ENCODE peak calls at places on chromosomes 3 and 15, in eight cellular contexts. V, C, O, J, N, L, A and U are unnamed samples.

GRCh38 chr3:101695779-101696372 is 9.4 kb upstream of the RPL24 start:
- DNase-seq in O (peak; percentile 55), N (no peak), V (peak; percentile 51), J (no peak), C (no peak), A (no peak), L (no peak), U (peak; percentile 88)

GRCh38 chr3:15563190-15563589 is 38.2 kb downstream of the HACL1 start:
- DNase-seq in L (no peak), J (no peak), C (no peak), A (no peak), N (no peak), O (peak; percentile 10), V (no peak), U (no peak)

GRCh38 chr3:182713743-182714517 is 79.4 kb upstream of the ATP11B start:
- DNase-seq in N (no peak), A (peak; percentile 68), V (peak; percentile 67), C (no peak), O (peak; percentile 85), J (peak; percentile 37), L (no peak), U (peak; percentile 88)

GRCh38 chr15:94704946-94705345 is 473.6 kb downstream of the MCTP2 start:
- DNase-seq in C (no peak), N (no peak), O (no peak), A (no peak), V (no peak), L (no peak), J (no peak), U (no peak)

GRCh38 chr15:66952756-66953522 is 112.5 kb upstream of the SMAD3 start:
- DNase-seq in A (no peak), N (no peak), J (no peak), V (no peak), C (no peak), O (no peak), L (no peak), U (no peak)

GRCh38 chr3:99659965-99660364 is 21.6 kb downstream of the COL8A1 start:
- DNase-seq in L (no peak), J (no peak), A (no peak), N (no peak), O (peak; percentile 87), V (no peak), C (no peak), U (no peak)

GRCh38 chr3:16512435-16513140 is 911 bp downstream of the RFTN1 start:
- DNase-seq in N (no peak), O (peak; percentile 49), C (peak; percentile 68), J (no peak), V (no peak), A (no peak), L (no peak), U (peak; percentile 47)

GRCh38 chr15:25268166-25268565 is 170.7 kb downstream of the UBE3A start:
- DNase-seq in V (no peak), J (no peak), C (no peak), N (no peak), A (no peak), L (no peak), O (no peak), U (no peak)

GRCh38 chr3:63231556-63231955 is 46.6 kb upstream of the SYNPR start:
- DNase-seq in L (no peak), A (no peak), O (no peak), J (no peak), C (no peak), V (no peak), N (no peak), U (no peak)

GRCh38 chr3:184332370-184333090 is 4.9 kb upstream of the FAM131A start:
- DNase-seq in A (no peak), N (no peak), L (no peak), J (no peak), V (no peak), O (peak; percentile 98), C (no peak), U (peak; percentile 69)

GRCh38 chr15:70492240-70493177 is 270.8 kb downstream of the UACA start:
- DNase-seq in A (no peak), N (no peak), J (no peak), L (peak; percentile 19), C (peak; percentile 50), V (peak; percentile 84), O (peak; percentile 94), U (peak; percentile 81)

GRCh38 chr3:100966049-100966471 is 27.2 kb downstream of the ABI3BP start:
- DNase-seq in J (no peak), C (no peak), V (no peak), A (no peak), N (no peak), L (no peak), O (no peak), U (no peak)

GRCh38 chr3:151537751-151538150 is 76.9 kb upstream of the IGSF10 start:
- DNase-seq in A (no peak), L (no peak), N (no peak), O (peak; percentile 40), C (no peak), J (no peak), V (no peak), U (peak; percentile 55)

GRCh38 chr3:72080101-72080500 is 295.2 kb upstream of the PROK2 start:
- DNase-seq in O (no peak), L (no peak), A (no peak), J (no peak), C (no peak), N (no peak), V (no peak), U (no peak)

GRCh38 chr15:39079296-39079834 is 501.5 kb upstream of the THBS1 start:
- DNase-seq in C (no peak), A (no peak), V (peak; percentile 26), L (peak; percentile 4), N (no peak), O (peak; percentile 75), J (no peak), U (no peak)